ENCODE peak calls at places on chromosomes 16 and 17, in six cellular contexts. A, E, G, B, I and U are unnamed samples.

GRCh38 chr16:64952177-64952576 is 169.7 kb downstream of the CDH11 start:
- DNase-seq in B (peak), E (no peak), G (no peak), I (peak), A (no peak), U (no peak)

GRCh38 chr17:42647778-42648177 is 11.3 kb upstream of the TUBG2 start:
- DNase-seq in E (no peak), G (no peak), B (no peak), A (no peak), I (no peak), U (no peak)

GRCh38 chr16:73131153-73131862 is 83.4 kb upstream of the ZFHX3 start:
- DNase-seq in B (no peak), I (no peak), E (no peak), A (no peak), G (no peak), U (no peak)

GRCh38 chr16:82184213-82184612 is 14.2 kb upstream of the MPHOSPH6 start:
- DNase-seq in I (peak), B (no peak), G (no peak), E (no peak), A (no peak), U (no peak)

GRCh38 chr17:43402567-43402966 is 3.8 kb downstream of the ARL4D start:
- DNase-seq in A (no peak), G (no peak), I (no peak), E (no peak), B (no peak), U (no peak)

GRCh38 chr17:39648876-39649430 is 12.0 kb downstream of the STARD3 start:
- DNase-seq in E (no peak), B (no peak), G (no peak), A (no peak), I (peak), U (no peak)

GRCh38 chr16:53504161-53504663 is 1.2 kb upstream of the AKTIP start:
- DNase-seq in G (peak), E (no peak), A (no peak), I (peak), B (peak), U (no peak)

GRCh38 chr17:41777157-41777578 is 9.3 kb downstream of the JUP start:
- DNase-seq in I (peak), B (no peak), A (no peak), G (no peak), E (no peak), U (no peak)